ENCODE peak calls at places on chromosomes 4 and X, in nine cellular contexts. One of them, this sample, is unnamed.

GRCh38 chr4:155403886-155404285 is 27.1 kb upstream of the MAP9 start:
- DNase-seq in GM12878: no peak
- DNase-seq in CD4-positive, alpha-beta T cell: no peak
- DNase-seq in CD8-positive, alpha-beta T cell: no peak
- DNase-seq in neural progenitor cell: peak
- DNase-seq in suprapubic skin: no peak
- DNase-seq in pancreas: no peak
- DNase-seq in ovary: no peak
- DNase-seq in spleen: no peak
- DNase-seq in this sample: peak

GRCh38 chr4:107710493-107711459 is 9.3 kb downstream of the PAPSS1 start:
- DNase-seq in GM12878: no peak
- DNase-seq in CD4-positive, alpha-beta T cell: no peak
- DNase-seq in CD8-positive, alpha-beta T cell: no peak
- DNase-seq in neural progenitor cell: no peak
- DNase-seq in suprapubic skin: no peak
- DNase-seq in pancreas: no peak
- DNase-seq in ovary: no peak
- DNase-seq in spleen: no peak
- DNase-seq in this sample: no peak

GRCh38 chr4:180923476-180923875 is 1319.7 kb upstream of the TENM3 start:
- DNase-seq in GM12878: no peak
- DNase-seq in CD4-positive, alpha-beta T cell: no peak
- DNase-seq in CD8-positive, alpha-beta T cell: no peak
- DNase-seq in neural progenitor cell: no peak
- DNase-seq in suprapubic skin: no peak
- DNase-seq in pancreas: no peak
- DNase-seq in ovary: no peak
- DNase-seq in spleen: no peak
- DNase-seq in this sample: peak

GRCh38 chr4:152535236-152535902 is 523 bp downstream of the FBXW7 start:
- DNase-seq in GM12878: no peak
- DNase-seq in CD4-positive, alpha-beta T cell: peak
- DNase-seq in CD8-positive, alpha-beta T cell: peak
- DNase-seq in neural progenitor cell: peak
- DNase-seq in suprapubic skin: no peak
- DNase-seq in pancreas: peak
- DNase-seq in ovary: peak
- DNase-seq in spleen: no peak
- DNase-seq in this sample: peak

GRCh38 chr4:120348521-120348920 is 281.9 kb upstream of the MAD2L1 start:
- DNase-seq in GM12878: no peak
- DNase-seq in CD4-positive, alpha-beta T cell: no peak
- DNase-seq in CD8-positive, alpha-beta T cell: no peak
- DNase-seq in neural progenitor cell: no peak
- DNase-seq in suprapubic skin: no peak
- DNase-seq in pancreas: no peak
- DNase-seq in ovary: no peak
- DNase-seq in spleen: no peak
- DNase-seq in this sample: no peak

GRCh38 chr4:4942658-4943057 is 76.6 kb downstream of the CYTL1 start:
- DNase-seq in GM12878: no peak
- DNase-seq in CD4-positive, alpha-beta T cell: no peak
- DNase-seq in CD8-positive, alpha-beta T cell: no peak
- DNase-seq in neural progenitor cell: no peak
- DNase-seq in suprapubic skin: no peak
- DNase-seq in pancreas: no peak
- DNase-seq in ovary: no peak
- DNase-seq in spleen: no peak
- DNase-seq in this sample: no peak

GRCh38 chrX:149825424-149825823 is 43.7 kb downstream of the MAGEA9 start:
- DNase-seq in GM12878: no peak
- DNase-seq in CD4-positive, alpha-beta T cell: peak
- DNase-seq in CD8-positive, alpha-beta T cell: peak
- DNase-seq in neural progenitor cell: peak
- DNase-seq in suprapubic skin: no peak
- DNase-seq in pancreas: no peak
- DNase-seq in ovary: no peak
- DNase-seq in spleen: peak
- DNase-seq in this sample: no peak

GRCh38 chr4:82201303-82201702 is 172.5 kb downstream of the HNRNPD start:
- DNase-seq in GM12878: no peak
- DNase-seq in CD4-positive, alpha-beta T cell: no peak
- DNase-seq in CD8-positive, alpha-beta T cell: no peak
- DNase-seq in neural progenitor cell: no peak
- DNase-seq in suprapubic skin: no peak
- DNase-seq in pancreas: no peak
- DNase-seq in ovary: no peak
- DNase-seq in spleen: no peak
- DNase-seq in this sample: no peak

GRCh38 chrX:120281021-120281624 is 30.1 kb downstream of the TMEM255A start:
- DNase-seq in GM12878: no peak
- DNase-seq in CD4-positive, alpha-beta T cell: no peak
- DNase-seq in CD8-positive, alpha-beta T cell: no peak
- DNase-seq in neural progenitor cell: no peak
- DNase-seq in suprapubic skin: no peak
- DNase-seq in pancreas: no peak
- DNase-seq in ovary: no peak
- DNase-seq in spleen: no peak
- DNase-seq in this sample: no peak

GRCh38 chr4:135073389-135073788 is 871.8 kb upstream of the PABPC4L start:
- DNase-seq in GM12878: no peak
- DNase-seq in CD4-positive, alpha-beta T cell: no peak
- DNase-seq in CD8-positive, alpha-beta T cell: no peak
- DNase-seq in neural progenitor cell: no peak
- DNase-seq in suprapubic skin: no peak
- DNase-seq in pancreas: no peak
- DNase-seq in ovary: no peak
- DNase-seq in spleen: no peak
- DNase-seq in this sample: no peak

GRCh38 chr4:156568041-156568440 is 403.6 kb downstream of the PDGFC start:
- DNase-seq in GM12878: no peak
- DNase-seq in CD4-positive, alpha-beta T cell: no peak
- DNase-seq in CD8-positive, alpha-beta T cell: no peak
- DNase-seq in neural progenitor cell: peak
- DNase-seq in suprapubic skin: no peak
- DNase-seq in pancreas: no peak
- DNase-seq in ovary: no peak
- DNase-seq in spleen: no peak
- DNase-seq in this sample: peak
- TF ChIP-seq CTCF in GM12878: no peak
- TF ChIP-seq CTCF in CD4-positive, alpha-beta T cell: no peak
- TF ChIP-seq CTCF in CD8-positive, alpha-beta T cell: no peak
- TF ChIP-seq CTCF in neural progenitor cell: no peak
- TF ChIP-seq CTCF in suprapubic skin: no peak
- TF ChIP-seq CTCF in pancreas: no peak
- TF ChIP-seq CTCF in ovary: no peak
- TF ChIP-seq CTCF in spleen: no peak
- TF ChIP-seq CTCF in this sample: no peak

GRCh38 chr4:7759221-7759620 is 180.4 kb downstream of the AFAP1 start:
- DNase-seq in GM12878: no peak
- DNase-seq in CD4-positive, alpha-beta T cell: peak
- DNase-seq in CD8-positive, alpha-beta T cell: peak
- DNase-seq in neural progenitor cell: no peak
- DNase-seq in suprapubic skin: no peak
- DNase-seq in pancreas: no peak
- DNase-seq in ovary: no peak
- DNase-seq in spleen: peak
- DNase-seq in this sample: no peak
- H3K27ac ChIP-seq in GM12878: no peak
- H3K27ac ChIP-seq in CD4-positive, alpha-beta T cell: peak
- H3K27ac ChIP-seq in CD8-positive, alpha-beta T cell: peak
- H3K27ac ChIP-seq in neural progenitor cell: no peak
- H3K27ac ChIP-seq in suprapubic skin: no peak
- H3K27ac ChIP-seq in pancreas: no peak
- H3K27ac ChIP-seq in ovary: no peak
- H3K27ac ChIP-seq in spleen: peak
- H3K27ac ChIP-seq in this sample: no peak

GRCh38 chr4:6548201-6548881 is 26.6 kb upstream of the MAN2B2 start:
- DNase-seq in GM12878: no peak
- DNase-seq in CD4-positive, alpha-beta T cell: no peak
- DNase-seq in CD8-positive, alpha-beta T cell: no peak
- DNase-seq in neural progenitor cell: peak
- DNase-seq in suprapubic skin: no peak
- DNase-seq in pancreas: no peak
- DNase-seq in ovary: no peak
- DNase-seq in spleen: no peak
- DNase-seq in this sample: peak
- TF ChIP-seq CTCF in GM12878: no peak
- TF ChIP-seq CTCF in CD4-positive, alpha-beta T cell: no peak
- TF ChIP-seq CTCF in CD8-positive, alpha-beta T cell: no peak
- TF ChIP-seq CTCF in neural progenitor cell: peak
- TF ChIP-seq CTCF in suprapubic skin: no peak
- TF ChIP-seq CTCF in pancreas: no peak
- TF ChIP-seq CTCF in ovary: no peak
- TF ChIP-seq CTCF in spleen: peak
- TF ChIP-seq CTCF in this sample: peak

GRCh38 chr4:144705861-144706590 is 60.1 kb downstream of the HHIP start:
- DNase-seq in GM12878: no peak
- DNase-seq in CD4-positive, alpha-beta T cell: no peak
- DNase-seq in CD8-positive, alpha-beta T cell: no peak
- DNase-seq in neural progenitor cell: peak
- DNase-seq in suprapubic skin: no peak
- DNase-seq in pancreas: no peak
- DNase-seq in ovary: no peak
- DNase-seq in spleen: no peak
- DNase-seq in this sample: no peak
- H3K27ac ChIP-seq in GM12878: no peak
- H3K27ac ChIP-seq in CD4-positive, alpha-beta T cell: no peak
- H3K27ac ChIP-seq in CD8-positive, alpha-beta T cell: no peak
- H3K27ac ChIP-seq in neural progenitor cell: no peak
- H3K27ac ChIP-seq in suprapubic skin: no peak
- H3K27ac ChIP-seq in pancreas: no peak
- H3K27ac ChIP-seq in ovary: no peak
- H3K27ac ChIP-seq in spleen: no peak
- H3K27ac ChIP-seq in this sample: no peak

GRCh38 chr4:68592673-68593072 is 16.6 kb upstream of the UGT2B17 start:
- DNase-seq in GM12878: no peak
- DNase-seq in CD4-positive, alpha-beta T cell: no peak
- DNase-seq in CD8-positive, alpha-beta T cell: no peak
- DNase-seq in neural progenitor cell: no peak
- DNase-seq in suprapubic skin: no peak
- DNase-seq in pancreas: no peak
- DNase-seq in ovary: no peak
- DNase-seq in spleen: no peak
- DNase-seq in this sample: no peak

GRCh38 chr4:68589790-68590189 is 13.7 kb upstream of the UGT2B17 start:
- DNase-seq in GM12878: no peak
- DNase-seq in CD4-positive, alpha-beta T cell: no peak
- DNase-seq in CD8-positive, alpha-beta T cell: no peak
- DNase-seq in neural progenitor cell: no peak
- DNase-seq in suprapubic skin: no peak
- DNase-seq in pancreas: no peak
- DNase-seq in ovary: no peak
- DNase-seq in spleen: no peak
- DNase-seq in this sample: peak

GRCh38 chr4:68594678-68595077 is 18.6 kb upstream of the UGT2B17 start:
- DNase-seq in GM12878: no peak
- DNase-seq in CD4-positive, alpha-beta T cell: no peak
- DNase-seq in CD8-positive, alpha-beta T cell: no peak
- DNase-seq in neural progenitor cell: no peak
- DNase-seq in suprapubic skin: no peak
- DNase-seq in pancreas: no peak
- DNase-seq in ovary: no peak
- DNase-seq in spleen: no peak
- DNase-seq in this sample: no peak

DNA sequence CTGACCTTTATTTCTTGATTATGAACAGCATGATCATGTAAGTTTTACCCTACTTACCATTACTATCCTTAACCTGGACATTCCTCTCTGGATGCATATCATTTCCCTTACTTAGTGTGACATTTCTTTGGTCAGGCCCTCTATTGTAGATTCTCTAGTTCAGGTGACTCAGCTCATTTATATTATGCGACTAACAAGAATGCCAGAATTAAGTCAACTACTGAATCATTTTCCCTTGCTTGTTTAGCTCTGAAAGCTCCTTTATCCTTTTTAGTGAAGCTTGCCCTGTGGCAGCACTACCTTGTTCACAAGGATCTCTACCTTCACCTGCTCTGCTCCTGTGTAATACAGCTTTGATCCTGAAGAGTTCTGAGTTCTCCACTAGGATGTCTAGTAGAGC is 15.1 kb upstream of the UGT2B17 start:
- DNase-seq in GM12878: no peak
- DNase-seq in CD4-positive, alpha-beta T cell: no peak
- DNase-seq in CD8-positive, alpha-beta T cell: no peak
- DNase-seq in neural progenitor cell: no peak
- DNase-seq in suprapubic skin: no peak
- DNase-seq in pancreas: no peak
- DNase-seq in ovary: no peak
- DNase-seq in spleen: no peak
- DNase-seq in this sample: peak
- TF ChIP-seq CTCF in GM12878: no peak
- TF ChIP-seq CTCF in CD4-positive, alpha-beta T cell: no peak
- TF ChIP-seq CTCF in CD8-positive, alpha-beta T cell: no peak
- TF ChIP-seq CTCF in neural progenitor cell: no peak
- TF ChIP-seq CTCF in suprapubic skin: no peak
- TF ChIP-seq CTCF in pancreas: no peak
- TF ChIP-seq CTCF in ovary: no peak
- TF ChIP-seq CTCF in spleen: no peak
- TF ChIP-seq CTCF in this sample: no peak

GRCh38 chr4:105633241-105633640 is 75.2 kb downstream of the INTS12 start:
- DNase-seq in GM12878: no peak
- DNase-seq in CD4-positive, alpha-beta T cell: no peak
- DNase-seq in CD8-positive, alpha-beta T cell: no peak
- DNase-seq in neural progenitor cell: no peak
- DNase-seq in suprapubic skin: no peak
- DNase-seq in pancreas: no peak
- DNase-seq in ovary: no peak
- DNase-seq in spleen: no peak
- DNase-seq in this sample: peak
- H3K27ac ChIP-seq in GM12878: no peak
- H3K27ac ChIP-seq in CD4-positive, alpha-beta T cell: no peak
- H3K27ac ChIP-seq in CD8-positive, alpha-beta T cell: no peak
- H3K27ac ChIP-seq in neural progenitor cell: no peak
- H3K27ac ChIP-seq in suprapubic skin: no peak
- H3K27ac ChIP-seq in pancreas: no peak
- H3K27ac ChIP-seq in ovary: no peak
- H3K27ac ChIP-seq in spleen: no peak
- H3K27ac ChIP-seq in this sample: no peak